ENCODE peak calls at places on chromosomes 1 and 21, in eight cellular contexts. V, F, M, T, J, I, P and E are unnamed samples.

GRCh38 chr1:112209493-112209892 is 186.5 kb upstream of the CTTNBP2NL start:
- DNase-seq in V (no peak), F (no peak), M (no peak), T (no peak), J (no peak), I (no peak), P (no peak), E (no peak)

GRCh38 chr1:38077523-38078147 is 31.0 kb upstream of the POU3F1 start:
- DNase-seq in V (no peak), F (no peak), M (no peak), T (no peak), J (no peak), I (peak), P (no peak), E (no peak)

GRCh38 chr1:157803851-157804250 is 16.1 kb downstream of the FCRL1 start:
- DNase-seq in V (no peak), F (no peak), M (no peak), T (no peak), J (no peak), I (no peak), P (no peak), E (no peak)

GRCh38 chr1:49436865-49437264 is 586.9 kb downstream of the AGBL4 start:
- DNase-seq in V (no peak), F (no peak), M (no peak), T (no peak), J (no peak), I (no peak), P (no peak), E (no peak)

GRCh38 chr21:26790289-26790688 is 54.9 kb downstream of the ADAMTS1 start:
- DNase-seq in V (no peak), F (no peak), M (no peak), T (no peak), J (no peak), I (no peak), P (no peak), E (no peak)

GRCh38 chr1:201656670-201657032 is 117.7 kb downstream of the NAV1 start:
- DNase-seq in V (no peak), F (no peak), M (no peak), T (peak), J (no peak), I (peak), P (no peak), E (no peak)

GRCh38 chr1:47424336-47424982 is 8.4 kb downstream of the FOXE3 start:
- DNase-seq in V (peak), F (peak), M (no peak), T (peak), J (peak), I (peak), P (peak), E (no peak)

GRCh38 chr1:62209931-62210595 is 15.4 kb downstream of the L1TD1 start:
- DNase-seq in V (no peak), F (no peak), M (peak), T (no peak), J (no peak), I (no peak), P (no peak), E (no peak)

GRCh38 chr1:97603218-97603617 is 317.6 kb downstream of the DPYD start:
- DNase-seq in V (no peak), F (no peak), M (no peak), T (peak), J (no peak), I (no peak), P (no peak), E (no peak)

GRCh38 chr1:101356013-101356412 is 119.2 kb downstream of the S1PR1 start:
- DNase-seq in V (no peak), F (no peak), M (no peak), T (no peak), J (no peak), I (no peak), P (no peak), E (no peak)

GRCh38 chr1:220336391-220337065 is 64.3 kb upstream of the RAB3GAP2 start:
- DNase-seq in V (no peak), F (no peak), M (no peak), T (no peak), J (no peak), I (no peak), P (no peak), E (no peak)

GRCh38 chr1:216523043-216523442 is 99.8 kb upstream of the USH2A start:
- DNase-seq in V (no peak), F (no peak), M (no peak), T (no peak), J (no peak), I (no peak), P (no peak), E (no peak)

GRCh38 chr1:245245021-245245667 is 90.4 kb downstream of the KIF26B start:
- DNase-seq in V (no peak), F (no peak), M (no peak), T (no peak), J (no peak), I (peak), P (no peak), E (no peak)

GRCh38 chr1:77825356-77825709 is 45.9 kb downstream of the MIGA1 start:
- DNase-seq in V (peak), F (peak), M (no peak), T (peak), J (peak), I (peak), P (no peak), E (peak)

GRCh38 chr21:23660560-23660959 is 1946.7 kb downstream of the MRPL39 start:
- DNase-seq in V (no peak), F (no peak), M (no peak), T (no peak), J (no peak), I (no peak), P (no peak), E (no peak)

GRCh38 chr21:46066843-46067331 is 31.0 kb upstream of the COL6A2 start:
- DNase-seq in V (no peak), F (no peak), M (peak), T (peak), J (no peak), I (no peak), P (peak), E (no peak)

GRCh38 chr1:180269848-180270766 is 40.0 kb downstream of the LHX4 start:
- DNase-seq in V (peak), F (no peak), M (peak), T (no peak), J (no peak), I (no peak), P (peak), E (no peak)

GRCh38 chr1:211566431-211567025 is 12.4 kb downstream of the SLC30A1 start:
- DNase-seq in V (no peak), F (no peak), M (no peak), T (no peak), J (no peak), I (no peak), P (no peak), E (no peak)

GRCh38 chr1:65762081-65762862 is 30.4 kb upstream of the PDE4B start:
- DNase-seq in V (no peak), F (no peak), M (no peak), T (no peak), J (no peak), I (no peak), P (peak), E (no peak)

GRCh38 chr1:235180916-235181315 is 19.9 kb upstream of the RBM34 start:
- DNase-seq in V (no peak), F (no peak), M (no peak), T (no peak), J (no peak), I (no peak), P (no peak), E (no peak)

GRCh38 chr1:43349594-43350306 is 9.0 kb upstream of the CDC20 start:
- DNase-seq in V (no peak), F (no peak), M (peak), T (peak), J (no peak), I (no peak), P (no peak), E (no peak)

GRCh38 chr1:2566106-2567045 is 10.2 kb downstream of the TNFRSF14 start:
- DNase-seq in V (no peak), F (no peak), M (no peak), T (no peak), J (peak), I (no peak), P (no peak), E (no peak)

GRCh38 chr1:240967070-240967724 is 355.2 kb upstream of the GREM2 start:
- DNase-seq in V (peak), F (no peak), M (no peak), T (no peak), J (no peak), I (no peak), P (no peak), E (no peak)

GRCh38 chr1:180042994-180043622 is 88.5 kb downstream of the CEP350 start:
- DNase-seq in V (peak), F (no peak), M (no peak), T (peak), J (no peak), I (no peak), P (no peak), E (no peak)